ENCODE peak calls at places on chromosome 4, in seven cellular contexts. F is tibial artery, A is HEK293T, M is GF-D8, G is upper lobe of left lung, Y is brain microvascular endothelial cell, N is neural crest cell. S is an unnamed sample.

GRCh38 chr4:157294575-157294974 is 74.0 kb downstream of the GRIA2 start:
- DNase-seq in F (no peak), A (no peak), M (no peak), G (no peak), Y (no peak), N (no peak), S (no peak)

GRCh38 chr4:138567696-138568095 is 325.5 kb upstream of the SLC7A11 start:
- DNase-seq in F (no peak), A (no peak), M (no peak), G (no peak), Y (peak), N (no peak), S (no peak)

GRCh38 chr4:82429728-82430192 is 502 bp downstream of the HNRNPDL start:
- DNase-seq in F (peak), A (peak), M (peak), G (peak), Y (peak), N (no peak), S (peak)

GRCh38 chr4:15451866-15452765 is 17.6 kb upstream of the CC2D2A start:
- DNase-seq in F (peak), A (no peak), M (no peak), G (no peak), Y (peak), N (no peak), S (no peak)

GRCh38 chr4:125780747-125781146 is 466.0 kb downstream of the FAT4 start:
- DNase-seq in F (no peak), A (no peak), M (no peak), G (no peak), Y (no peak), N (no peak), S (no peak)

GRCh38 chr4:181108237-181108636 is 1135.0 kb upstream of the TENM3 start:
- DNase-seq in F (no peak), A (no peak), M (no peak), G (no peak), Y (no peak), N (no peak), S (no peak)

GRCh38 chr4:157170321-157170720 is 50.2 kb upstream of the GRIA2 start:
- DNase-seq in F (no peak), A (no peak), M (no peak), G (no peak), Y (no peak), N (no peak), S (no peak)

GRCh38 chr4:138405934-138406567 is 163.9 kb upstream of the SLC7A11 start:
- DNase-seq in F (no peak), A (no peak), M (peak), G (no peak), Y (peak), N (no peak), S (no peak)

GRCh38 chr4:95979961-95980876 is 140.3 kb downstream of the PDHA2 start:
- DNase-seq in F (no peak), A (no peak), M (no peak), G (peak), Y (no peak), N (no peak), S (no peak)

GRCh38 chr4:111323916-111324315 is 701.0 kb upstream of the PITX2 start:
- DNase-seq in F (no peak), A (no peak), M (no peak), G (no peak), Y (peak), N (no peak), S (no peak)

GRCh38 chr4:77147400-77147782 is 9.6 kb upstream of the CCNG2 start:
- DNase-seq in F (no peak), A (no peak), M (no peak), G (no peak), Y (no peak), N (no peak), S (no peak)

S was measured in activated gamma-delta T cell.